ENCODE peak calls at places on chromosomes 1 and 21, in nine cellular contexts. F is PC-3, L is upper lobe of right lung, D is brain microvascular endothelial cell, V is GM23338, R is spleen, E is choroid plexus epithelial cell, Q is AG04449, B is GM20000. Z is an unnamed sample.

GRCh38 chr1:155976913-155977606 is 1.3 kb downstream of the ARHGEF2 start:
- DNase-seq in D (no peak), V (no peak), L (no peak), F (peak; percentile 37), E (no peak), Q (no peak), R (peak; percentile 77), B (no peak), Z (peak; percentile 54)

GRCh38 chr1:154861607-154862094 is 8.4 kb downstream of the KCNN3 start:
- DNase-seq in F (no peak), E (peak; percentile 84), L (no peak), D (peak; percentile 42), B (no peak), V (no peak), Q (no peak), R (no peak), Z (peak; percentile 68)

GRCh38 chr1:10251325-10252103 is 41.1 kb downstream of the KIF1B start:
- DNase-seq in F (peak; percentile 46), E (peak; percentile 70), R (no peak), L (no peak), Q (no peak), B (no peak), V (no peak), D (peak; percentile 47), Z (peak; percentile 81)

GRCh38 chr1:25174730-25175612 is 57.3 kb downstream of the SYF2 start:
- DNase-seq in V (no peak), R (no peak), D (no peak), F (no peak), E (no peak), B (no peak), Q (no peak), L (no peak), Z (no peak)

GRCh38 chr1:244778356-244778755 is 57.1 kb upstream of the COX20 start:
- DNase-seq in L (no peak), E (peak; percentile 81), F (peak; percentile 95), D (peak; percentile 74), B (no peak), R (no peak), V (no peak), Q (peak; percentile 45), Z (peak; percentile 92)

GRCh38 chr1:206420471-206420870 is 49.8 kb upstream of the IKBKE start:
- DNase-seq in Q (no peak), D (no peak), F (no peak), B (no peak), L (no peak), E (no peak), V (no peak), R (no peak), Z (no peak)

GRCh38 chr1:70994753-70995152 is 52.9 kb downstream of the PTGER3 start:
- DNase-seq in R (no peak), V (no peak), F (no peak), E (no peak), L (no peak), D (no peak), Q (no peak), B (no peak), Z (no peak)

GRCh38 chr1:31800677-31800967 is 15.2 kb downstream of the SPOCD1 start:
- DNase-seq in E (no peak), D (no peak), R (no peak), B (no peak), V (no peak), F (no peak), L (no peak), Q (no peak), Z (no peak)

GRCh38 chr1:18951818-18952391 is 4.6 kb downstream of the IFFO2 start:
- DNase-seq in D (peak; percentile 43), V (no peak), B (peak; percentile 87), F (no peak), E (no peak), L (no peak), R (no peak), Q (no peak), Z (no peak)

GRCh38 chr1:192401832-192402231 is 85.0 kb downstream of the RGS21 start:
- DNase-seq in Q (peak; percentile 38), V (no peak), L (no peak), F (peak; percentile 15), B (no peak), E (peak; percentile 39), D (peak; percentile 12), R (no peak), Z (no peak)

GRCh38 chr1:20032425-20032824 is 37.6 kb upstream of the PLA2G5 start:
- DNase-seq in R (no peak), D (no peak), L (no peak), E (no peak), V (no peak), B (no peak), F (no peak), Q (no peak), Z (no peak)

GRCh38 chr1:230153655-230154296 is 86.7 kb downstream of the GALNT2 start:
- DNase-seq in Q (no peak), F (no peak), L (no peak), D (no peak), B (no peak), V (no peak), R (no peak), E (peak; percentile 93), Z (peak; percentile 92)

GRCh38 chr1:207962716-207963428 is 51.9 kb upstream of the CD34 start:
- DNase-seq in D (no peak), R (peak; percentile 82), Q (no peak), B (peak; percentile 63), L (no peak), E (peak; percentile 45), F (no peak), V (peak; percentile 66), Z (no peak)

GRCh38 chr1:240352769-240353168 is 259.2 kb downstream of the GREM2 start:
- DNase-seq in D (peak; percentile 94), R (no peak), L (no peak), E (peak; percentile 67), Q (peak; percentile 36), V (no peak), F (peak; percentile 46), B (no peak), Z (peak; percentile 35)

GRCh38 chr1:46521417-46521816 is 30.0 kb downstream of the KNCN start:
- DNase-seq in R (no peak), B (no peak), E (no peak), F (no peak), V (no peak), L (no peak), D (no peak), Q (no peak), Z (no peak)

GRCh38 chr1:116759636-116760035 is 5.4 kb downstream of the CD2 start:
- DNase-seq in B (no peak), V (no peak), L (no peak), F (no peak), R (no peak), D (no peak), E (no peak), Q (no peak), Z (no peak)

DNA sequence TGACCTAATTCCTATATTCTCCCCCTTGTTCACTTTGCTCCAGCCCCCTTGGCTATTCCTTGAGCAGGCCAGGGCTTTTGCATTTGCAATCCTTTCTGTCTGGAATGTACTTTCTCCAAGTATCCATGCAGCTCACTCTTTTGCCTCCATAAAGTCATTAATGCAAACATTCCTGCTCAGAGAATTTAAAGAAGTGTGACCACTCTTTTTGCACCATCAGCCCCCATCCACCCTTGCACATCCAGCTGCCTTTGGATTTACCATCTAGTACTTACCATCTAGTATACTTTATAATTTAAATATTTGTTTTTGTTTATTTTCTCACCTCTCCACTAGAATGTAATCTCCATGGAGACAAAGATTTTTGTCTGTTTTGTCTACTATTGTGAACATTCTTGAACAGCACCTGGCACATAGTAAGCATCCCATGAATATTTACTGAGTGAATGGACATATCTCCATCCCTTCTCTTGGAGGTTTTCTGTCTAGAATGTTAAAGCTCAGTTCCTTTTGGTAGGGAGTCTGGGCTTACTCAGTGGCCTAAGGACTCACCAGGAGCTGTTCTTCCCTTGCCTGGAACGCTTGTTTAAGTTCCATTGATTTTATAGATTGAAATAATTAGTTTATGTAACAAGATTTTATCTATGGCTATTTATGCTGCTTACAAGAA is 22.6 kb downstream of the SLAMF6 start:
- DNase-seq in F (no peak), R (no peak), D (no peak), Q (no peak), E (no peak), V (no peak), B (no peak), L (no peak), Z (no peak)
- TF ChIP-seq CTCF in F (no peak), R (no peak), D (no peak), Q (no peak), E (no peak), V (no peak), B (no peak), L (no peak), Z (no peak)

GRCh38 chr21:44801468-44802395 is at the start of gene UBE2G2:
- DNase-seq in Q (no peak), F (peak; percentile 86), D (peak; percentile 44), E (peak; percentile 75), L (peak; percentile 93), R (peak; percentile 96), V (peak; percentile 83), B (peak; percentile 98), Z (peak; percentile 74)
- TF ChIP-seq CTCF in Q (no peak), F (no peak), D (no peak), E (no peak), L (no peak), R (no peak), V (no peak), B (no peak), Z (no peak)

DNA sequence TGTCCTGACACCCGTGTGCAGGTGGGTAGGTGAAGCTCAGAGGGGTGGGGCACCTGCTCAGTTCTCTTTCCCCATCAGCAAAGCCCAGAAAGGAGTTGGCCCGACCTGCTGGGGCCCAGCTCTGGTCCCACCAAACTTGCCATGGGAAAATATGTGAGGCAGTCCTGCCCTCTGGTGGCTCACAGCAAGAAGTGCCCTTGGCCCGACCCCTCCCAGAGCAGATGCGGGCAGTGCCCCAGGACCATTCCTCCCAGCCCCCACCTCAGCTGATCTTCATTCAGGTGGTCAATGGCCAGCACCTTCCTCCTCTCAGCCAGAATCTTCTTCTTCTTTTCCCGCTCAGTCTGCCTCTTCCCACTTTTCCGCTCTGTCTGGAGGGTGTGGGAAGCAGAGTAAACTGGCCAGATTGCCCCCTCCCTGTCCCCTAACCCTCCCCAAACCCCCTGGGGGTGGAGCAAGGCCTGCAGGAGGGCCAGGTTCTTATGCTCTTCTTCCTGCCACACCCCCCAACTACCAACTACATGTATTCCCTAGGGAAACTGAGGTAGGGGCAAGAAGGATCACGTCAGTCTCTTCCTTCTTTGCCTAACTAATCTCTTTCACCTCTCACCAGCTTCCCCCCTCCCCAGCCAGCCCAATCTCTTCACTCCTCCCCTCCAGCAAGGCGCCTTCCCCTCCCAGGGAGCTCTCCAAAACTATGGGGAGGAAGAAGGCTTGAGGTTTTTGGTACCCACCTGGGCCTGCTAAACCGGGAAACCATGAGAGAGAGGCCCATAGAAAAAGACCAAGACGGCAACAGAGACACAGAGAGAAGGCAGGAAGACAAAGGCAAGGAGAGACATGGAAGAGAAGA is 15.6 kb downstream of the TNNT2 start:
- DNase-seq in R (peak; percentile 72), V (peak; percentile 87), D (no peak), E (peak; percentile 54), B (peak; percentile 80), L (peak; percentile 68), Q (no peak), F (peak; percentile 93), Z (peak; percentile 82)
- TF ChIP-seq CTCF in R (peak; percentile 67), V (peak; percentile 90), D (peak; percentile 92), E (peak; percentile 83), B (peak; percentile 76), L (peak; percentile 80), Q (peak; percentile 88), F (peak; percentile 100), Z (peak; percentile 100)

DNA sequence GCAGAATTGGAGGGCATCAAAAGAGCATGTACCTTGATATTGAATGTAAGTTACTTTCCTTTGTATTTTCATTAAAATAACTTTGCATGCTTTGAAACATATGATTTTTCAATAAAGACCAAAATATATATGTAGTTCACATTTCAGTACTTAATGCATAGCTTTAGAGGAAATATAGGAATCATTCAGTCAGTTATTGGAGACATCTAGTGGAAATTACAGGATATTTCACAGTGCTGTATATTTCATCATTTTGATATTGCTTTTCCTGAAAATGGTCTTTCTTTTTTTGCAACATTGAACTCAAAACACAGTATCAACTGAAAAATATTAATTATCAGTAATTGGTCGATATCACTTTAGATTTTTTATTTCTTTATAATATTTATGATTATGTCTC is 375.8 kb downstream of the NCAM2 start:
- DNase-seq in B (no peak), L (no peak), R (no peak), V (no peak), F (no peak), E (peak; percentile 33), D (no peak), Q (no peak), Z (peak; percentile 3)
- TF ChIP-seq CTCF in B (no peak), L (peak; percentile 22), R (no peak), V (no peak), F (peak; percentile 46), E (peak; percentile 45), D (peak; percentile 4), Q (peak; percentile 29), Z (no peak)